ENCODE peak calls at places on chromosomes 16 and 17, in six cellular contexts. S is colonic mucosa; A is Right ventricle myocardium inferior; M is GM03348; P is uterus; L is stimulated activated CD8-positive, alpha-beta memory T cell treated with anti-CD3 and anti-CD28 coated beads, Interleukin-7, amount 100 ng/mL, for 1 hour. W is an unnamed sample.
A peak's percentile ranks its signal among the peaks of the same experiment; 100 is the strongest.

GRCh38 chr17:28370035-28370743 is at the start of gene VTN:
- DNase-seq in A (no peak), P (no peak), M (no peak), L (no peak), S (no peak), W (peak; percentile 38)

GRCh38 chr16:6916946-6917345 is 415.7 kb upstream of the RBFOX1 start:
- DNase-seq in L (no peak), M (no peak), P (no peak), S (no peak), A (no peak), W (no peak)

GRCh38 chr17:28949185-28950016 is 1.9 kb downstream of the PHF12 start:
- DNase-seq in S (peak; percentile 81), M (peak; percentile 67), A (peak; percentile 89), P (peak; percentile 60), L (peak; percentile 24), W (peak; percentile 69)

GRCh38 chr17:41060052-41060604 is at the start of gene KRTAP2-3:
- DNase-seq in M (peak; percentile 46), A (no peak), P (no peak), L (no peak), S (no peak), W (no peak)

GRCh38 chr16:11138026-11138768 is 117.8 kb downstream of the SOCS1 start:
- DNase-seq in A (no peak), S (no peak), P (no peak), M (no peak), L (no peak), W (no peak)

GRCh38 chr16:48862087-48862532 is 252.1 kb upstream of the N4BP1 start:
- DNase-seq in L (no peak), P (peak; percentile 36), M (peak; percentile 65), A (no peak), S (peak; percentile 17), W (no peak)

GRCh38 chr17:78822552-78822951 is 18.1 kb downstream of the USP36 start:
- DNase-seq in M (peak; percentile 62), A (peak; percentile 27), S (no peak), P (no peak), L (no peak), W (no peak)

GRCh38 chr17:56897646-56898424 is 16.0 kb downstream of the TRIM25 start:
- DNase-seq in S (peak; percentile 41), M (no peak), A (no peak), P (no peak), L (no peak), W (no peak)

GRCh38 chr17:16464001-16464640 is 27.9 kb downstream of the LRRC75A start:
- DNase-seq in L (no peak), P (no peak), M (no peak), S (peak; percentile 37), A (no peak), W (no peak)

GRCh38 chr17:5557485-5557884 is 26.8 kb downstream of the NLRP1 start:
- DNase-seq in M (peak; percentile 69), P (no peak), S (no peak), L (no peak), A (no peak), W (no peak)

GRCh38 chr16:11698271-11698689 is 30.0 kb downstream of the SNN start:
- DNase-seq in L (no peak), P (no peak), A (no peak), S (no peak), M (no peak), W (no peak)

GRCh38 chr17:78934681-78935418 is 9.7 kb upstream of the TIMP2 start:
- DNase-seq in L (no peak), M (no peak), A (peak; percentile 60), P (peak; percentile 33), S (no peak), W (no peak)

GRCh38 chr16:85206472-85207356 is 94.4 kb upstream of the CIBAR2 start:
- DNase-seq in A (peak; percentile 89), S (peak; percentile 62), L (no peak), P (peak; percentile 79), M (no peak), W (peak; percentile 82)

GRCh38 chr17:75876190-75876937 is 2.0 kb downstream of the TRIM47 start:
- DNase-seq in L (peak; percentile 35), S (peak; percentile 90), P (peak; percentile 51), A (peak; percentile 77), M (no peak), W (no peak)